ENCODE peak calls at places on chromosomes 5 and 9, in four cellular contexts. F is mammary epithelial cell, X is neuronal stem cell, T is fibroblast of lung. L is an unnamed sample.

GRCh38 chr5:98482321-98483111 is 290.9 kb upstream of the RGMB start:
- DNase-seq in F (no peak), X (no peak), T (no peak), L (no peak)

GRCh38 chr5:116453920-116454319 is 120.7 kb downstream of the SEMA6A start:
- DNase-seq in F (no peak), X (no peak), T (peak), L (no peak)

GRCh38 chr5:57724836-57725235 is 242.2 kb upstream of the ACTBL2 start:
- DNase-seq in F (peak), X (no peak), T (peak), L (no peak)

GRCh38 chr9:9437641-9438040 is 1175.2 kb downstream of the PTPRD start:
- DNase-seq in F (no peak), X (no peak), T (no peak), L (no peak)

GRCh38 chr5:317086-317811 is 4.3 kb upstream of the AHRR start:
- DNase-seq in F (peak), X (peak), T (peak), L (peak)

GRCh38 chr5:91381774-91382492 is 1.2 kb downstream of the ARRDC3 start:
- DNase-seq in F (peak), X (peak), T (peak), L (peak)

GRCh38 chr5:158660726-158661125 is 439.0 kb downstream of the EBF1 start:
- DNase-seq in F (no peak), X (no peak), T (peak), L (no peak)

GRCh38 chr9:121725008-121725795 is 73.8 kb downstream of the DAB2IP start:
- DNase-seq in F (peak), X (no peak), T (peak), L (peak)

GRCh38 chr9:78325343-78325742 is 28.4 kb downstream of the PSAT1 start:
- DNase-seq in F (no peak), X (no peak), T (peak), L (peak)

GRCh38 chr5:62509823-62510222 is 68.8 kb upstream of the LRRC70 start:
- DNase-seq in F (no peak), X (no peak), T (peak), L (no peak)

GRCh38 chr5:83474986-83475385 is 3.4 kb downstream of the VCAN start:
- DNase-seq in F (no peak), X (peak), T (no peak), L (no peak)

GRCh38 chr9:124395826-124396225 is 19.4 kb downstream of the PSMB7 start:
- DNase-seq in F (no peak), X (no peak), T (no peak), L (no peak)

GRCh38 chr5:175814676-175815075 is 56.7 kb upstream of the CPLX2 start:
- DNase-seq in F (peak), X (no peak), T (peak), L (no peak)

GRCh38 chr9:84293001-84293798 is 47.4 kb downstream of the SLC28A3 start:
- DNase-seq in F (no peak), X (no peak), T (no peak), L (no peak)

GRCh38 chr5:39541920-39542319 is 117.1 kb upstream of the DAB2 start:
- DNase-seq in F (no peak), X (no peak), T (peak), L (no peak)

GRCh38 chr5:51383494-51384081 is 340 bp downstream of the ISL1 start:
- DNase-seq in F (no peak), X (peak), T (no peak), L (no peak)

GRCh38 chr5:14225173-14225834 is 82.2 kb downstream of the TRIO start:
- DNase-seq in F (no peak), X (no peak), T (no peak), L (no peak)

GRCh38 chr9:5868235-5868634 is 22.5 kb upstream of the MLANA start:
- DNase-seq in F (no peak), X (no peak), T (no peak), L (no peak)

GRCh38 chr9:34993502-34994428 is 4.2 kb downstream of the DNAJB5 start:
- DNase-seq in F (no peak), X (no peak), T (peak), L (peak)

GRCh38 chr9:126615251-126615790 is 1.6 kb downstream of the LMX1B start:
- DNase-seq in F (peak), X (no peak), T (peak), L (no peak)

GRCh38 chr9:69809304-69809863 is 11.2 kb upstream of the CFAP95 start:
- DNase-seq in F (peak), X (no peak), T (no peak), L (no peak)

GRCh38 chr9:3912817-3913216 is 387.0 kb upstream of the RFX3 start:
- DNase-seq in F (no peak), X (peak), T (peak), L (no peak)
- H3K9ac ChIP-seq in F (no peak), X (no peak), T (no peak), L (no peak)

GRCh38 chr5:1652873-1653707 is 129.3 kb upstream of the LPCAT1 start:
- DNase-seq in F (peak), X (no peak), T (no peak), L (peak)
- H3K27ac ChIP-seq in F (no peak), X (no peak), T (no peak), L (no peak)

GRCh38 chr9:71901695-71902094 is 9.3 kb downstream of the ABHD17B start:
- DNase-seq in F (no peak), X (no peak), T (no peak), L (no peak)
- H3K9ac ChIP-seq in F (no peak), X (no peak), T (no peak), L (no peak)

DNA sequence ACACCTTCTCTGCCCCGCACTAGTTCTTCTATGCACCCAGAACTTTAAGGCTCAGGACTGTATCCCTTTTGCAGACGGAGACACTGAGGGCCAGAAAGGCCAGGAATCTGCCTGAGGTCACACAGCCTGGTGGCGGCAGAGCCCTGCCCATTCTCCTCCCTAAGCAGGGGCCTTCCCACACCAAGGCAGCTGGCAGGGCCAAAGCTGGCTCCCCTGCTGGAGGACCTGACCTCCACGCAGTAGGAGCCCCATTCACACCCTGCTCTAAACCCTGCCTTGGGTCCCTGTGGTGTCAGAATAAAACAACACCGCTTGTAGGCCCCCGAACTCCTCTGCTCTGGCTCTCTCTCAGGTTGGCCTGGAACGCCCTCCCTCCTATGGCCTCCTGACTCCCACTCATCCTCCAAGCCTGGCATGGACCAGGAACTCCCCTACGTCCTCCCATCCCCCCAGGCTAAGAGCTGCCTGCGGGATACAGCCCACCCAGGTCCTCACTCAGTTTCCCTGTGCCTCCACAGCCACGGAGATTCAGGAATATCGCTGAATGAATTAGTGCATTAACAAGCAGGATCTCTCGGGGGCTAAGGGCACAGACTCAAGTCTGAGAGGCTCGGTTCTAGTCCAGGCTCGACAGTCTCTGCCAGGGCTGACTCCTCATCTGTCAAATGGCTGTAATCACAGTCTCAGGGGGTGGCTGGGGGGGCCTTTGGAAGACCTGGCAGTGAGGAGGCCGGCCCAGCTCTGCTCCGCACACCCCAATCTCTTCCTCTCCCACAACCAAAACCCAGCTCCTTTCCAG is 2.8 kb downstream of the ST6GALNAC6 start:
- DNase-seq in F (no peak), X (no peak), T (no peak), L (peak)
- H3K27ac ChIP-seq in F (no peak), X (peak), T (peak), L (no peak)

DNA sequence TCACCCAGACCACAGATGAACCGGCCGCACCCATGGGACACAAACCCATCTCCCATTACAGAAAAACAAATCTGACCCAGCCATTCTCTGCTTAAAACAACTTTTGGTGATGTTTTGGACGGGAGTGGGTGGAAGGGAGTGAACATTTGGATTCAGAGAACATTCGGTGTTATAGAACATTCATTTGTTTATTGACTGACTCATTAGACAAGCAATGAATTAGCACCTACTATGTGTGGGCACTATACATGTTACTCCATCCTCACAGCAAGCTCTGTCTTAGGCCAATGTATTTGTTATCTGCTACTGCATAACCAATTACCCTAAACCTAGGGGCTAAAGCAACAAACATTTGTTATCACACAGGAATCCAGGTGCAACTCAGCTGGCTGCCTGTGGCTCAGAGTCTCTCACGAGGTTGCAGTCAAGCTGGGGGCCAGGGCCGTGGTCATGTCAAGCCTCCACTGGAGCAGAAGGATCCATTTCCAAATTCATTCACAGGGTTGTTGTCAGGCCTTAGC is 5.1 kb upstream of the ERGIC1 start:
- DNase-seq in F (no peak), X (no peak), T (peak), L (no peak)
- H3K9ac ChIP-seq in F (no peak), X (no peak), T (no peak), L (no peak)

GRCh38 chr5:6633469-6634326 is 458 bp downstream of the SRD5A1 start:
- DNase-seq in F (peak), X (no peak), T (no peak), L (peak)
- H3K27ac ChIP-seq in F (peak), X (no peak), T (peak), L (peak)

GRCh38 chr9:19151425-19152159 is 24.3 kb upstream of the PLIN2 start:
- DNase-seq in F (no peak), X (no peak), T (no peak), L (no peak)

GRCh38 chr9:19156805-19157204 is 29.5 kb upstream of the PLIN2 start:
- DNase-seq in F (no peak), X (no peak), T (no peak), L (no peak)

GRCh38 chr9:19154135-19154612 is 26.9 kb upstream of the PLIN2 start:
- DNase-seq in F (peak), X (no peak), T (peak), L (no peak)

GRCh38 chr9:19156026-19156474 is 28.8 kb upstream of the PLIN2 start:
- DNase-seq in F (no peak), X (no peak), T (no peak), L (no peak)

GRCh38 chr9:19155106-19155999 is 28.1 kb upstream of the PLIN2 start:
- DNase-seq in F (no peak), X (no peak), T (no peak), L (no peak)
- H3K9ac ChIP-seq in F (no peak), X (no peak), T (no peak), L (no peak)

DNA sequence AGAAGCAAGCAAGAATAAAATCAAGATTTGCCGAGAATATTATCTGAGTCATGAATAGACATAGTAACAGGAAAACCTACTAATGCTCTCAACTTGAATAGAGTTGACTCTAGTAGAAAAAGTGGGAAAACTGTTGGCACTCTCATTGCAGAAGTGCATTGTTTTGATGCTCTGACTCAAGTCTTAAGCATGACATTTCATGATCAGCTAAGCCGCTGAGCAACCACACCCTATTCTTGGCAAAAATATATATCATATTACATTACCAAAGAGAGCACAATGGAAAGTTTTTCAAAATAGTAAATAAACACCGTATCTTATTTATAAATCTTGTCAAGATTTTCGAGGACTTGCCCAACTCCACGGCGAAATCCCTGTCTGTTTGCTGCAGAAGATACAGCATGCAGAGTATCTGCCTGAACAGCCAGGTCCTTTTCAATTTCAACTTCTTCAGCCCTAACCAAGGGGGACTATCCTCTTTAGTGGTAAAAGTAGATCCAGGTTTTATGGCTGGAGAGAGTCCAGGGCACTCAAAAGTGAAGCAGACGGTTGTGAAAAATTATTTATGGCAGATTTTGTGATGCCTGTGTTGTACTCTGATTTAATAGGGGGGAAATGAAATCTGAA is 13.9 kb upstream of the ADAMTSL1 start:
- DNase-seq in F (peak), X (no peak), T (peak), L (no peak)
- H3K27ac ChIP-seq in F (peak), X (no peak), T (no peak), L (no peak)

DNA sequence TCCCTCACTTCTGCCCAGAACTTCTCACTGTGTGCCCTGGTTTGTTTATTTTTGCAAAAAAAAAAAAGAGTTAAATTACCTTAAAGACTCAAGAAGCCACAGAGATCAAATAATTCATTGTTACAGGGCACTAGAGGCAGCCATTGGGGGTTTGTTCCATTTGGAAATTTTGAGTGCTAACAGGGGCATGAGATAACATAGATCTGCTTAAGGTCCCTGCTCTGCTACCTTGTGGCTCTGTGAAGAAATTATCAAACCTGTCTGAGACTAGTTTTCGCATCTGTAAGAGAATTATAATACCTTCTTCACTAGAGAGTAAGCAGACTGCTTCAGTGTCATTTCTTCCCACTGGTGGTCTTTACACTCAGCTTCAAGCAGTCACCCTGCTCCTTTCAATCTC is 394 bp downstream of the TLR4 start:
- DNase-seq in F (peak), X (no peak), T (no peak), L (no peak)
- H3K9ac ChIP-seq in F (peak), X (no peak), T (peak), L (peak)

DNA sequence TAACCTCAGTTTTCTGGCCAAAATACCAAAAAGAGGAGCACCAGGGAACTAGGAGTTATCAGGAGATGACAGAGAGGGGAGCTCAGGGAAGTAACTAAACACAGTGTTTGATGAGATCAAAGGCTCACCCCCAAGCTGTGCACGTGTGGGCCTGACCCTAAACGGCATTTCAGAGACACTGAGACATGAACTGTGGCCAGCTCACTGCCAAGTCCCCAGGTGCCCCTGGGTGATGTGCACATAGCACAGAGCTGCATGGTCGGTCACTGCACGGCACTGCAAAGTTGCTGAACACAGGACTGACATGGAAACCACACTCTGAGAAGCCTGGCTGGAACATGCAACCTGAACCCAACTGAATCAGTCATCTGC is 26.7 kb downstream of the AK8 start:
- DNase-seq in F (no peak), X (no peak), T (no peak), L (no peak)
- H3K27ac ChIP-seq in F (no peak), X (no peak), T (no peak), L (no peak)

L was measured in colonic mucosa.